ENCODE peak calls at places on chromosomes 2 and 18, in six cellular contexts. S is H1, A is K562, P is GM12878, G is HepG2, L is GM12891. K is an unnamed sample.

GRCh38 chr2:189142893-189143759 is 36.4 kb downstream of the COL5A2 start:
- DNase-seq in S (peak), A (peak), P (peak), G (peak), L (peak), K (peak)

GRCh38 chr18:44771572-44771956 is 90.9 kb downstream of the SETBP1 start:
- DNase-seq in S (no peak), A (no peak), P (no peak), G (no peak), L (no peak), K (no peak)

GRCh38 chr18:80154293-80154692 is 45.2 kb downstream of the ADNP2 start:
- DNase-seq in S (no peak), A (peak), P (peak), G (peak), L (no peak), K (no peak)

GRCh38 chr18:67410075-67410474 is 106.4 kb downstream of the DSEL start:
- DNase-seq in S (no peak), A (no peak), P (no peak), G (no peak), L (no peak), K (no peak)

GRCh38 chr2:239735131-239735828 is 289.9 kb downstream of the NDUFA10 start:
- DNase-seq in S (no peak), A (peak), P (no peak), G (peak), L (no peak), K (no peak)

GRCh38 chr2:160494243-160494642 is 636 bp upstream of the RBMS1 start:
- DNase-seq in S (no peak), A (no peak), P (no peak), G (no peak), L (no peak), K (no peak)

GRCh38 chr2:38945372-38945771 is 55.7 kb downstream of the ARHGEF33 start:
- DNase-seq in S (no peak), A (peak), P (no peak), G (no peak), L (no peak), K (no peak)

GRCh38 chr2:231820786-231821303 is 34.6 kb downstream of the COPS7B start:
- DNase-seq in S (no peak), A (no peak), P (no peak), G (no peak), L (no peak), K (no peak)

GRCh38 chr18:43396266-43396665 is 119.0 kb upstream of the SYT4 start:
- DNase-seq in S (no peak), A (no peak), P (no peak), G (no peak), L (no peak), K (no peak)

GRCh38 chr2:80437959-80438358 is 133.4 kb upstream of the LRRTM1 start:
- DNase-seq in S (no peak), A (no peak), P (no peak), G (no peak), L (no peak), K (no peak)

GRCh38 chr2:73250872-73251846 is 17.1 kb downstream of the CCT7 start:
- DNase-seq in S (no peak), A (no peak), P (no peak), G (no peak), L (no peak), K (no peak)

GRCh38 chr2:120899799-120900198 is 164.1 kb downstream of the GLI2 start:
- DNase-seq in S (no peak), A (no peak), P (no peak), G (no peak), L (no peak), K (no peak)

GRCh38 chr2:121969766-121970639 is 214.6 kb downstream of the TSN start:
- DNase-seq in S (no peak), A (no peak), P (no peak), G (no peak), L (no peak), K (no peak)

GRCh38 chr2:29443627-29444026 is 328.4 kb downstream of the CLIP4 start:
- DNase-seq in S (no peak), A (no peak), P (no peak), G (no peak), L (no peak), K (no peak)

GRCh38 chr2:54639609-54640008 is 83.9 kb upstream of the EML6 start:
- DNase-seq in S (no peak), A (peak), P (no peak), G (no peak), L (no peak), K (no peak)

GRCh38 chr2:46131-46470 is 204 bp downstream of the FAM110C start:
- DNase-seq in S (no peak), A (no peak), P (no peak), G (no peak), L (no peak), K (no peak)

GRCh38 chr2:219079417-219079816 is 18.7 kb upstream of the IHH start:
- DNase-seq in S (no peak), A (no peak), P (no peak), G (no peak), L (no peak), K (no peak)

GRCh38 chr2:207256026-207256425 is 90.3 kb upstream of the KLF7 start:
- DNase-seq in S (no peak), A (no peak), P (no peak), G (no peak), L (no peak), K (no peak)

GRCh38 chr2:227402959-227403358 is 15.2 kb upstream of the SCYGR1 start:
- DNase-seq in S (no peak), A (no peak), P (no peak), G (no peak), L (no peak), K (no peak)

GRCh38 chr18:47613929-47614328 is 316.5 kb downstream of the SMAD2 start:
- DNase-seq in S (peak), A (no peak), P (no peak), G (no peak), L (no peak), K (no peak)

GRCh38 chr2:121491566-121491965 is 39.1 kb upstream of the RNU4ATAC start:
- DNase-seq in S (no peak), A (no peak), P (no peak), G (no peak), L (no peak), K (no peak)

GRCh38 chr2:207869784-207870778 is 100.4 kb upstream of the FZD5 start:
- DNase-seq in S (no peak), A (no peak), P (no peak), G (peak), L (no peak), K (no peak)

GRCh38 chr2:37839991-37840390 is 85.1 kb upstream of the RMDN2 start:
- DNase-seq in S (no peak), A (no peak), P (no peak), G (no peak), L (no peak), K (no peak)

GRCh38 chr2:238069021-238069709 is 8.4 kb downstream of the SCLY start:
- DNase-seq in S (no peak), A (no peak), P (no peak), G (no peak), L (no peak), K (no peak)

GRCh38 chr2:174681983-174682577 is 82.2 kb downstream of the CHRNA1 start:
- DNase-seq in S (peak), A (no peak), P (no peak), G (no peak), L (peak), K (peak)

GRCh38 chr2:189045836-189046235 is 71.7 kb downstream of the COL3A1 start:
- DNase-seq in S (no peak), A (no peak), P (no peak), G (no peak), L (no peak), K (no peak)

GRCh38 chr2:163711244-163711643 is 24.6 kb downstream of the FIGN start:
- DNase-seq in S (no peak), A (no peak), P (no peak), G (no peak), L (no peak), K (no peak)

GRCh38 chr2:216059233-216059834 is 22.3 kb downstream of the PECR start:
- DNase-seq in S (no peak), A (peak), P (no peak), G (no peak), L (no peak), K (no peak)

GRCh38 chr2:55779459-55780421 is 86.1 kb upstream of the PNPT1 start:
- DNase-seq in S (no peak), A (no peak), P (no peak), G (peak), L (no peak), K (no peak)

GRCh38 chr2:176501652-176502051 is 232.4 kb downstream of the MTX2 start:
- DNase-seq in S (no peak), A (no peak), P (no peak), G (no peak), L (no peak), K (no peak)

GRCh38 chr2:135494503-135494902 is 36.5 kb downstream of the ZRANB3 start:
- DNase-seq in S (no peak), A (no peak), P (no peak), G (no peak), L (no peak), K (no peak)

GRCh38 chr18:40583671-40584070 is 1371.4 kb upstream of the PIK3C3 start:
- DNase-seq in S (no peak), A (no peak), P (no peak), G (no peak), L (no peak), K (no peak)

DNA sequence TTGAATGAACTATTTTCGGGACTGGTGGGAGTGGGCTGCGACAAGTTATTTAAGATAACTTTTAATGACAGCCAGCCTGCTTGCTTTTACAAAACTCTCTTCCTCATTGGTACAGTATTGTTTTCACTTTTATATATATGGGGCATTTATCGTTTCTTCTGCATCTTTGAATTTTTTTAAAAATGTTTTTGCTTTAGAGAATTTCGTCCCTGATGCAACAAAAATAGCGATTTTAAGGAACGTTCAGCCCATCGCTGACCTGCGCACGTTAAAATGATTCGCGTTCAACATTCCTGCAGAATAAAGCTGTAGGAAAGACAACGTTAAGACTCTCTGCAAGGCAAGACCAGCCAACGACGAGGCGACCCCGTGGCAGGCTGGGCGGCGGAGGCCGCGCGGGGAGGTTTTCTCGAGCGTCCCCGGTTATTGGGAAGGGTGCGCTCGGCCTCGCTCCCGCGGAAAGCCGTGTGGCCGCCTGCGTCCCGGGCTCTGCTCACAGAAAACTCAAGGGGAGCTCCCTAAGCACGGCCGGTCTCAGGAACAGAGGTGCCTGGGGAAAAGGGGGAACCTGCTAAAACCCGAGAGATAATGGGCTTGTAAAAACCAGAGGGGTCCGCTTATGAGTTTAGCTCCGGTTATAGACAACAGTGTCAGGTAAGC is 3.0 kb downstream of the PAX8 start:
- DNase-seq in S (peak), A (no peak), P (no peak), G (no peak), L (no peak), K (no peak)
- TF ChIP-seq TAF1 in S (no peak), A (no peak), P (no peak), G (no peak), L (no peak), K (no peak)

DNA sequence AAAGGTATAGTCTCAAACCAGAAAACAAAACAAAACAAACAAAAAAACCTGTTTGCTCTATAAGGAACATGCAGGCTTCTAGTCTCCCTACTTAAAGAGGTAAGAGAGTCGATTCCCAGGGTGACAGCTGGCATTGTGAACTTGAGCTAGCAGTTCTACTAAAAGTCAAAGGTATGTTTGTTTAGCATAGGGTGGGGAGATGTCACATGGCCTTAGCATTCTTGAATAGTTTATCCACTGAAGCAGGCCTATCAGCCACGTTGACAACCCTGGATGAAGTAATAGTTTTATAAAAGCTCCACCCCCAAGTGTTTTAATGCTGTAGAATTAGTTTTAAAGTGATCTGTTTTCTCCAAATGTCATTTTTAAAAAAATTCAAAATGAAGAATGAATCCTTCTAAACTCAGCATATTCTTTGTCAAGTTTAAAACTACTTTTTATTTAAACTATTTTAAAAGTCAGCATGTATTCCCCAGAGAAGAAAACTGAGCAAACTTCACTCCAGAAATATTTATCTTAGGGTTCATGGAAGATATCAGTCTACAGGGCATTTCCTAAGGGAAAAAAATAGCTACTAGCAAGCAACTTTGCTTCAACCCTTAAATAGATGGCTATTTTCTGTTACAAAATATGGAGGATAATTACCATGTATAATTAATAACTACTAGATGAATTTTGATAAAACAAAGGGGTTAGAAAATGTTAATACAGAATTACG is 1.7 kb downstream of the MYOM1 start:
- DNase-seq in S (no peak), A (peak), P (no peak), G (peak), L (no peak), K (no peak)
- TF ChIP-seq POLR2A in S (no peak), A (no peak), P (no peak), G (no peak), L (no peak), K (no peak)

GRCh38 chr18:12307871-12308385 is at the start of gene TUBB6:
- DNase-seq in S (peak), A (peak), P (no peak), G (no peak), L (peak), K (peak)
- TF ChIP-seq TAF1 in S (peak), A (peak), P (peak), G (peak), L (peak), K (peak)

DNA sequence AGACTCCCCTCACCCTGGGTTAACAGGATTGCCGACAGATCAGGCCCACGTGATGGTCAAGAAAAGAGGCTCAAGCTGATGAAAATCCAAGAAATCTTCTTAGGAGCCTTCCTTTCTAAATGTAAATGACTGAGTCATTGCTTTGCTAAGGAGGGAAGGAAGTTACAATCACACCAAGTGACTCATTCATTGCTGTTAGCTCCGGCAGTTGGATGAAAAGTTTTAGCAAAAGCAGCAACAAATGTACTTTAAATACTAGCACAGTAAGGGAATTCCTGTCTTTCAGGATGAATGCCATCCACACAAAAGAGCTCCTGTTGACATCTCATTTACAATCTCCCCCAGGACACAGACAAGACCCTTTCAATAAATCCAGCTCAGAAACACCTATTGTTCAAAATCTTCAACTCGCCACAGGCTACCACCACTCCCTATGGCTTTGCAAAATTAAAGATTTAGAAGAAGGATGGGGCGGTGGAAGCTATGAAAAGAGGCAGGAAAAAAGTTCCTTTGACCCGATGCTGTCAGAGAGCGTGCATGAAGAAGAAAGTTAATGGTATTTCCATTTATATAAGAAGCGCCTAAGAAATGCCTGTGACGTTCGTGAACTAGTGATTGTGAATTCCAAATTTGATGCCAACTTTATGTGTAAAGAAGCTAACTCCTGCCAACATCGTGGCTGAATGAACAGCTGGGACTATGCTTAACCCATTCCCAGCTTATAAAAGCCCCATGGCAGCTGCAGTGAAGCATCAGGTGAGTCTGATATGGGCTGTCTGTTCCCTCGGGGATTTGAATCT is 153.7 kb downstream of the TGIF1 start:
- DNase-seq in S (no peak), A (peak), P (no peak), G (peak), L (no peak), K (no peak)
- TF ChIP-seq POLR2A in S (peak), A (no peak), P (no peak), G (no peak), L (no peak), K (no peak)